ENCODE peak calls at places on chromosomes 2 and 18, in four cellular contexts. U, T, P and M are unnamed samples.

GRCh38 chr2:189791338-189792042 is 7.2 kb downstream of the PMS1 start:
- DNase-seq in U (peak; percentile 59), T (peak; percentile 16), P (no peak), M (no peak)

GRCh38 chr2:129849559-129850160 is 129.8 kb upstream of the RAB6C start:
- DNase-seq in U (peak; percentile 75), T (peak; percentile 56), P (no peak), M (no peak)

GRCh38 chr2:241701155-241701404 is 759 bp upstream of the ING5 start:
- DNase-seq in U (peak; percentile 95), T (no peak), P (no peak), M (peak; percentile 82)

GRCh38 chr18:54843302-54843701 is 15.0 kb downstream of the RAB27B start:
- DNase-seq in U (no peak), T (no peak), P (no peak), M (no peak)

GRCh38 chr2:227363756-227364155 is 15.3 kb downstream of the TM4SF20 start:
- DNase-seq in U (no peak), T (no peak), P (no peak), M (no peak)

GRCh38 chr2:25808006-25808383 is 70.3 kb downstream of the ASXL2 start:
- DNase-seq in U (no peak), T (no peak), P (no peak), M (no peak)

GRCh38 chr2:9144617-9145016 is 62.0 kb upstream of the ASAP2 start:
- DNase-seq in U (no peak), T (no peak), P (no peak), M (no peak)

GRCh38 chr18:50158866-50159653 is 35.9 kb downstream of the MYO5B start:
- DNase-seq in U (no peak), T (no peak), P (no peak), M (no peak)

GRCh38 chr2:216507220-216508143 is 8.8 kb downstream of the RPL37A start:
- DNase-seq in U (no peak), T (no peak), P (no peak), M (no peak)

GRCh38 chr2:120737802-120738516 is 2.3 kb downstream of the GLI2 start:
- DNase-seq in U (no peak), T (no peak), P (peak; percentile 29), M (peak; percentile 50)

GRCh38 chr2:218997730-218998129 is 4.5 kb upstream of the CRYBA2 start:
- DNase-seq in U (no peak), T (no peak), P (no peak), M (no peak)

GRCh38 chr2:45849491-45850283 is 198.2 kb downstream of the PRKCE start:
- DNase-seq in U (no peak), T (no peak), P (no peak), M (no peak)

GRCh38 chr2:3627500-3628100 is 30.4 kb upstream of the ALLC start:
- DNase-seq in U (no peak), T (no peak), P (no peak), M (no peak)

GRCh38 chr18:14965553-14965952 is 217.6 kb downstream of the ANKRD30B start:
- DNase-seq in U (no peak), T (no peak), P (peak; percentile 21), M (peak; percentile 5)

GRCh38 chr2:61834893-61835292 is 19.0 kb downstream of the FAM161A start:
- DNase-seq in U (no peak), T (no peak), P (no peak), M (no peak)

GRCh38 chr2:42060028-42060427 is 12.2 kb downstream of the PKDCC start:
- DNase-seq in U (no peak), T (peak; percentile 48), P (no peak), M (no peak)

GRCh38 chr2:148391324-148391723 is 253.2 kb upstream of the EPC2 start:
- DNase-seq in U (no peak), T (no peak), P (no peak), M (no peak)

GRCh38 chr2:209441541-209441940 is 17.7 kb downstream of the MAP2 start:
- DNase-seq in U (no peak), T (no peak), P (no peak), M (no peak)

GRCh38 chr2:222861411-222862067 is 703 bp downstream of the ACSL3 start:
- DNase-seq in U (peak; percentile 42), T (peak; percentile 51), P (peak; percentile 39), M (no peak)

GRCh38 chr2:43100362-43100882 is 126.0 kb downstream of the ZFP36L2 start:
- DNase-seq in U (no peak), T (no peak), P (no peak), M (no peak)

GRCh38 chr2:215693269-215693998 is 257.6 kb upstream of the FN1 start:
- DNase-seq in U (no peak), T (no peak), P (no peak), M (no peak)

GRCh38 chr18:14174706-14175085 is 42.5 kb upstream of the ZNF519 start:
- DNase-seq in U (no peak), T (no peak), P (no peak), M (no peak)

GRCh38 chr2:38176619-38177021 is 100.7 kb upstream of the CYP1B1 start:
- DNase-seq in U (no peak), T (no peak), P (no peak), M (no peak)

GRCh38 chr2:20594048-20594750 is 56.7 kb downstream of the HS1BP3 start:
- DNase-seq in U (no peak), T (no peak), P (no peak), M (no peak)

GRCh38 chr2:127572841-127573240 is 37.4 kb downstream of the MYO7B start:
- DNase-seq in U (no peak), T (no peak), P (no peak), M (peak; percentile 23)

GRCh38 chr18:56096861-56097260 is 508.9 kb upstream of the TCF4 start:
- DNase-seq in U (no peak), T (no peak), P (no peak), M (no peak)

GRCh38 chr2:200985806-200986205 is 22.3 kb upstream of the ORC2 start:
- DNase-seq in U (no peak), T (no peak), P (no peak), M (no peak)

GRCh38 chr2:202375006-202375610 is 1.0 kb upstream of the BMPR2 start:
- DNase-seq in U (no peak), T (peak; percentile 21), P (peak; percentile 56), M (no peak)

GRCh38 chr2:99654419-99654818 is 164.6 kb upstream of the REV1 start:
- DNase-seq in U (no peak), T (no peak), P (no peak), M (no peak)

GRCh38 chr2:53787255-53787910 is 539 bp downstream of the ERLEC1 start:
- DNase-seq in U (peak; percentile 35), T (no peak), P (no peak), M (no peak)